ENCODE peak calls at places on chromosomes 6 and 20, in ten cellular contexts. One of them, this sample, is unnamed.

GRCh38 chr20:38728911-38729642 is 4.8 kb downstream of the SLC32A1 start:
- DNase-seq in esophagus muscularis mucosa: no peak
- DNase-seq in upper lobe of right lung: no peak
- DNase-seq in neural progenitor cell: peak
- DNase-seq in mammary epithelial cell: no peak
- DNase-seq in right atrium auricular region: no peak
- DNase-seq in pancreas: no peak
- DNase-seq in fibroblast of lung: no peak
- DNase-seq in tibial nerve: no peak
- DNase-seq in SK-N-SH: peak
- DNase-seq in this sample: no peak

GRCh38 chr6:28940294-28940858 is 16.6 kb upstream of the TRIM27 start:
- DNase-seq in tibial nerve: peak
- DNase-seq in right atrium auricular region: no peak
- DNase-seq in esophagus muscularis mucosa: no peak
- DNase-seq in SK-N-SH: peak
- DNase-seq in upper lobe of right lung: no peak
- DNase-seq in neural progenitor cell: peak
- DNase-seq in fibroblast of lung: no peak
- DNase-seq in mammary epithelial cell: peak
- DNase-seq in pancreas: no peak
- DNase-seq in this sample: peak

GRCh38 chr20:33651562-33652048 is 10.5 kb upstream of the C20orf144 start:
- DNase-seq in mammary epithelial cell: no peak
- DNase-seq in neural progenitor cell: no peak
- DNase-seq in upper lobe of right lung: no peak
- DNase-seq in SK-N-SH: no peak
- DNase-seq in pancreas: no peak
- DNase-seq in fibroblast of lung: no peak
- DNase-seq in esophagus muscularis mucosa: no peak
- DNase-seq in right atrium auricular region: no peak
- DNase-seq in tibial nerve: no peak
- DNase-seq in this sample: peak

GRCh38 chr20:33291830-33292355 is 8.9 kb downstream of the BPIFB1 start:
- DNase-seq in fibroblast of lung: peak
- DNase-seq in pancreas: peak
- DNase-seq in mammary epithelial cell: peak
- DNase-seq in SK-N-SH: peak
- DNase-seq in tibial nerve: peak
- DNase-seq in upper lobe of right lung: peak
- DNase-seq in neural progenitor cell: peak
- DNase-seq in right atrium auricular region: no peak
- DNase-seq in esophagus muscularis mucosa: no peak
- DNase-seq in this sample: peak

GRCh38 chr6:90370493-90370959 is 73.9 kb upstream of the BACH2 start:
- DNase-seq in right atrium auricular region: no peak
- DNase-seq in upper lobe of right lung: no peak
- DNase-seq in neural progenitor cell: no peak
- DNase-seq in esophagus muscularis mucosa: no peak
- DNase-seq in mammary epithelial cell: peak
- DNase-seq in SK-N-SH: no peak
- DNase-seq in pancreas: no peak
- DNase-seq in fibroblast of lung: no peak
- DNase-seq in tibial nerve: no peak
- DNase-seq in this sample: no peak

GRCh38 chr6:132520953-132521352 is 8.0 kb upstream of the STX7 start:
- DNase-seq in esophagus muscularis mucosa: no peak
- DNase-seq in fibroblast of lung: peak
- DNase-seq in neural progenitor cell: no peak
- DNase-seq in SK-N-SH: no peak
- DNase-seq in pancreas: no peak
- DNase-seq in mammary epithelial cell: no peak
- DNase-seq in upper lobe of right lung: no peak
- DNase-seq in right atrium auricular region: no peak
- DNase-seq in tibial nerve: no peak
- DNase-seq in this sample: no peak

GRCh38 chr6:21098744-21099143 is 494.8 kb upstream of the SOX4 start:
- DNase-seq in upper lobe of right lung: no peak
- DNase-seq in SK-N-SH: no peak
- DNase-seq in esophagus muscularis mucosa: no peak
- DNase-seq in tibial nerve: no peak
- DNase-seq in pancreas: no peak
- DNase-seq in fibroblast of lung: no peak
- DNase-seq in mammary epithelial cell: no peak
- DNase-seq in neural progenitor cell: peak
- DNase-seq in right atrium auricular region: no peak
- DNase-seq in this sample: no peak

GRCh38 chr6:157825243-157825904 is 2.3 kb downstream of the SNX9 start:
- DNase-seq in pancreas: no peak
- DNase-seq in esophagus muscularis mucosa: no peak
- DNase-seq in mammary epithelial cell: no peak
- DNase-seq in tibial nerve: no peak
- DNase-seq in fibroblast of lung: peak
- DNase-seq in neural progenitor cell: no peak
- DNase-seq in right atrium auricular region: no peak
- DNase-seq in upper lobe of right lung: no peak
- DNase-seq in SK-N-SH: no peak
- DNase-seq in this sample: no peak

GRCh38 chr6:105259912-105260889 is 80.4 kb upstream of the POPDC3 start:
- DNase-seq in fibroblast of lung: no peak
- DNase-seq in upper lobe of right lung: no peak
- DNase-seq in SK-N-SH: no peak
- DNase-seq in esophagus muscularis mucosa: peak
- DNase-seq in right atrium auricular region: no peak
- DNase-seq in tibial nerve: no peak
- DNase-seq in mammary epithelial cell: no peak
- DNase-seq in pancreas: no peak
- DNase-seq in neural progenitor cell: peak
- DNase-seq in this sample: no peak

GRCh38 chr6:169118346-169118830 is 135.3 kb downstream of the THBS2 start:
- DNase-seq in SK-N-SH: no peak
- DNase-seq in pancreas: no peak
- DNase-seq in neural progenitor cell: no peak
- DNase-seq in fibroblast of lung: no peak
- DNase-seq in upper lobe of right lung: no peak
- DNase-seq in right atrium auricular region: no peak
- DNase-seq in esophagus muscularis mucosa: peak
- DNase-seq in tibial nerve: no peak
- DNase-seq in mammary epithelial cell: no peak
- DNase-seq in this sample: no peak

GRCh38 chr6:169117663-169118062 is 136.0 kb downstream of the THBS2 start:
- DNase-seq in upper lobe of right lung: no peak
- DNase-seq in tibial nerve: no peak
- DNase-seq in right atrium auricular region: no peak
- DNase-seq in neural progenitor cell: no peak
- DNase-seq in SK-N-SH: no peak
- DNase-seq in pancreas: no peak
- DNase-seq in mammary epithelial cell: no peak
- DNase-seq in fibroblast of lung: no peak
- DNase-seq in esophagus muscularis mucosa: peak
- DNase-seq in this sample: no peak

GRCh38 chr6:169119669-169120068 is 134.0 kb downstream of the THBS2 start:
- DNase-seq in upper lobe of right lung: no peak
- DNase-seq in fibroblast of lung: no peak
- DNase-seq in esophagus muscularis mucosa: peak
- DNase-seq in pancreas: no peak
- DNase-seq in right atrium auricular region: no peak
- DNase-seq in neural progenitor cell: no peak
- DNase-seq in SK-N-SH: no peak
- DNase-seq in mammary epithelial cell: no peak
- DNase-seq in tibial nerve: no peak
- DNase-seq in this sample: no peak

GRCh38 chr6:169115632-169116031 is 138.0 kb downstream of the THBS2 start:
- DNase-seq in esophagus muscularis mucosa: peak
- DNase-seq in tibial nerve: no peak
- DNase-seq in fibroblast of lung: peak
- DNase-seq in neural progenitor cell: no peak
- DNase-seq in SK-N-SH: no peak
- DNase-seq in right atrium auricular region: no peak
- DNase-seq in mammary epithelial cell: no peak
- DNase-seq in upper lobe of right lung: no peak
- DNase-seq in pancreas: no peak
- DNase-seq in this sample: no peak

GRCh38 chr6:169121013-169121412 is 132.6 kb downstream of the THBS2 start:
- DNase-seq in tibial nerve: no peak
- DNase-seq in mammary epithelial cell: no peak
- DNase-seq in fibroblast of lung: no peak
- DNase-seq in pancreas: no peak
- DNase-seq in right atrium auricular region: no peak
- DNase-seq in SK-N-SH: no peak
- DNase-seq in neural progenitor cell: no peak
- DNase-seq in esophagus muscularis mucosa: peak
- DNase-seq in upper lobe of right lung: no peak
- DNase-seq in this sample: no peak
- TF ChIP-seq CTCF in tibial nerve: no peak
- TF ChIP-seq CTCF in mammary epithelial cell: no peak
- TF ChIP-seq CTCF in fibroblast of lung: no peak
- TF ChIP-seq CTCF in pancreas: no peak
- TF ChIP-seq CTCF in right atrium auricular region: no peak
- TF ChIP-seq CTCF in SK-N-SH: peak
- TF ChIP-seq CTCF in neural progenitor cell: no peak
- TF ChIP-seq CTCF in esophagus muscularis mucosa: no peak
- TF ChIP-seq CTCF in upper lobe of right lung: no peak
- TF ChIP-seq CTCF in this sample: no peak

GRCh38 chr20:24651171-24651972 is 181.9 kb downstream of the SYNDIG1 start:
- DNase-seq in SK-N-SH: no peak
- DNase-seq in right atrium auricular region: no peak
- DNase-seq in upper lobe of right lung: no peak
- DNase-seq in neural progenitor cell: no peak
- DNase-seq in tibial nerve: no peak
- DNase-seq in esophagus muscularis mucosa: no peak
- DNase-seq in pancreas: no peak
- DNase-seq in mammary epithelial cell: peak
- DNase-seq in fibroblast of lung: peak
- DNase-seq in this sample: no peak
- H3K27ac ChIP-seq in SK-N-SH: peak
- H3K27ac ChIP-seq in right atrium auricular region: no peak
- H3K27ac ChIP-seq in upper lobe of right lung: no peak
- H3K27ac ChIP-seq in neural progenitor cell: no peak
- H3K27ac ChIP-seq in tibial nerve: no peak
- H3K27ac ChIP-seq in esophagus muscularis mucosa: no peak
- H3K27ac ChIP-seq in pancreas: no peak
- H3K27ac ChIP-seq in mammary epithelial cell: no peak
- H3K27ac ChIP-seq in fibroblast of lung: peak
- H3K27ac ChIP-seq in this sample: no peak

DNA sequence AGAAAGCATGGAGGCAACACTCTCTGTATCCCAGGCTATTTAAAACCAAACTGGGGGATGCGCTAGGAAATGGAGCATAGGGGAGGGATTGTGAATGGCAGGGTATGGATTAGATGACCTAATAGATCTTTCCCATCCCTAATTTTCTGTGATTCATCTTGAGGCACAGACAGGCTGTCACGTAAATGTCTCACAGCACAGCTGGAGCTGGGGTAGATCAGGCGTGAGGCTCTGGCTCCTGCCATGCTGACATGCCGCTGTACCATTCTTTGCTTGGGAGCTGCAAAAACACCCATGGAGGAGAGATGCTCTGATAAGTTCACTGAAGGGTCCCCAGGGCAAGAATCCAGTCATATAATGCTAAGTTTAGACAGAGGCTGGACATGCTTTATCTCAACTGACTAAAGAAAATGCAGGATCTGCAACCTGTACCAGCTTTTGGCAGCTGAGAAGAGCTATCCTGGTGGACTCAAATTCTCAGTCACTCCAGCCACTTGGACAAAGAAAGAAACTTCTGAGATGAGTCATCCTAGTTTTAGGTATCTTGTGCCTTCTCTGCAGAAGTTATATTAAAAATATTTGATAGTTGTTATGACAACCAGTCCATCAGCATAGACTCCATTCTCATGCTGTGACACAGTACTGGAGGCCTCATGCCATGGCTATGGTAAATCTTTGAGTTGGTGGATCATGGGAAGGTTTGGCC is 185.1 kb upstream of the RAB32 start:
- DNase-seq in pancreas: no peak
- DNase-seq in upper lobe of right lung: no peak
- DNase-seq in fibroblast of lung: peak
- DNase-seq in right atrium auricular region: no peak
- DNase-seq in SK-N-SH: no peak
- DNase-seq in mammary epithelial cell: peak
- DNase-seq in neural progenitor cell: no peak
- DNase-seq in esophagus muscularis mucosa: no peak
- DNase-seq in tibial nerve: no peak
- DNase-seq in this sample: no peak
- H3K4me3 ChIP-seq in pancreas: no peak
- H3K4me3 ChIP-seq in upper lobe of right lung: no peak
- H3K4me3 ChIP-seq in fibroblast of lung: no peak
- H3K4me3 ChIP-seq in right atrium auricular region: no peak
- H3K4me3 ChIP-seq in SK-N-SH: peak
- H3K4me3 ChIP-seq in mammary epithelial cell: no peak
- H3K4me3 ChIP-seq in neural progenitor cell: no peak
- H3K4me3 ChIP-seq in esophagus muscularis mucosa: no peak
- H3K4me3 ChIP-seq in tibial nerve: no peak
- H3K4me3 ChIP-seq in this sample: no peak

DNA sequence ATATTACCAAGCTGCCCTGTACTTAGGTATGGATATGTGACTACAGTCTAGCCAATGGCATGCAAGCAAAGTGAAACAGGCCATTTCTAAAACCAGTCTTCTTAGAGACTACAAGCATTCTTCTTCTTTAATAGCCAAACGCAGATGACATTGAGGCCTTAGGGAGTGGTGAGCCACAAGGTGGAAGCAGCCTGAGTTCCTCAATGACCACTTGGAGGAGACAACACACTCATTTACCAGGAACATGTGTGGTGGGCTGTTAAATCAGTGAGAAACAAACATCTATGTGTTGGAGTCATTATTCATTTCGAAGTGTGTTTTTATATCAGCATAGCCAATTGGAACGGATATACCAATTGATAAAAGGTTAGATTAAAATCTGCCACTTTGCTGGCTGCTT is 122.0 kb downstream of the GFRAL start:
- DNase-seq in esophagus muscularis mucosa: no peak
- DNase-seq in tibial nerve: no peak
- DNase-seq in mammary epithelial cell: no peak
- DNase-seq in fibroblast of lung: peak
- DNase-seq in pancreas: no peak
- DNase-seq in upper lobe of right lung: no peak
- DNase-seq in neural progenitor cell: peak
- DNase-seq in right atrium auricular region: no peak
- DNase-seq in SK-N-SH: no peak
- DNase-seq in this sample: no peak
- TF ChIP-seq CTCF in esophagus muscularis mucosa: no peak
- TF ChIP-seq CTCF in tibial nerve: no peak
- TF ChIP-seq CTCF in mammary epithelial cell: no peak
- TF ChIP-seq CTCF in fibroblast of lung: peak
- TF ChIP-seq CTCF in pancreas: no peak
- TF ChIP-seq CTCF in upper lobe of right lung: no peak
- TF ChIP-seq CTCF in neural progenitor cell: peak
- TF ChIP-seq CTCF in right atrium auricular region: peak
- TF ChIP-seq CTCF in SK-N-SH: no peak
- TF ChIP-seq CTCF in this sample: no peak

GRCh38 chr6:16697437-16698162 is 63.7 kb downstream of the ATXN1 start:
- DNase-seq in mammary epithelial cell: no peak
- DNase-seq in right atrium auricular region: no peak
- DNase-seq in neural progenitor cell: no peak
- DNase-seq in fibroblast of lung: no peak
- DNase-seq in tibial nerve: no peak
- DNase-seq in SK-N-SH: no peak
- DNase-seq in esophagus muscularis mucosa: no peak
- DNase-seq in upper lobe of right lung: no peak
- DNase-seq in pancreas: no peak
- DNase-seq in this sample: no peak
- H3K27ac ChIP-seq in mammary epithelial cell: peak
- H3K27ac ChIP-seq in right atrium auricular region: no peak
- H3K27ac ChIP-seq in neural progenitor cell: no peak
- H3K27ac ChIP-seq in fibroblast of lung: no peak
- H3K27ac ChIP-seq in tibial nerve: no peak
- H3K27ac ChIP-seq in SK-N-SH: no peak
- H3K27ac ChIP-seq in esophagus muscularis mucosa: no peak
- H3K27ac ChIP-seq in upper lobe of right lung: no peak
- H3K27ac ChIP-seq in pancreas: no peak
- H3K27ac ChIP-seq in this sample: no peak

This sample was measured in colonic mucosa.